ENCODE peak calls at places on chromosome 21, in four cellular contexts. One of them, this sample, is unnamed.

GRCh38 chr21:46195595-46196195 is 11.4 kb upstream of the SPATC1L start:
- DNase-seq in activated CD4-positive, alpha-beta T cell treated with anti-CD3 and anti-CD28 coated beads for 4 hours: no peak
- DNase-seq in HCEC 1CT: no peak
- DNase-seq in MV-4-11: no peak
- DNase-seq in this sample: no peak

GRCh38 chr21:37450385-37451044 is 83.9 kb downstream of the DYRK1A start:
- DNase-seq in activated CD4-positive, alpha-beta T cell treated with anti-CD3 and anti-CD28 coated beads for 4 hours: no peak
- DNase-seq in MV-4-11: no peak
- DNase-seq in HCEC 1CT: peak; percentile 67
- DNase-seq in this sample: no peak

GRCh38 chr21:29080454-29080930 is 7.0 kb upstream of the CCT8 start:
- DNase-seq in MV-4-11: peak; percentile 43
- DNase-seq in activated CD4-positive, alpha-beta T cell treated with anti-CD3 and anti-CD28 coated beads for 4 hours: no peak
- DNase-seq in HCEC 1CT: no peak
- DNase-seq in this sample: no peak

GRCh38 chr21:31732891-31733520 is 1.1 kb upstream of the SCAF4 start:
- DNase-seq in MV-4-11: no peak
- DNase-seq in activated CD4-positive, alpha-beta T cell treated with anti-CD3 and anti-CD28 coated beads for 4 hours: peak; percentile 4
- DNase-seq in HCEC 1CT: peak; percentile 23
- DNase-seq in this sample: no peak

GRCh38 chr21:40681164-40681859 is 165.6 kb downstream of the DSCAM start:
- DNase-seq in HCEC 1CT: no peak
- DNase-seq in activated CD4-positive, alpha-beta T cell treated with anti-CD3 and anti-CD28 coated beads for 4 hours: no peak
- DNase-seq in MV-4-11: no peak
- DNase-seq in this sample: no peak

GRCh38 chr21:28338906-28339305 is 653.8 kb downstream of the LTN1 start:
- DNase-seq in activated CD4-positive, alpha-beta T cell treated with anti-CD3 and anti-CD28 coated beads for 4 hours: no peak
- DNase-seq in MV-4-11: no peak
- DNase-seq in HCEC 1CT: no peak
- DNase-seq in this sample: no peak

GRCh38 chr21:45991606-45992301 is 10.2 kb downstream of the COL6A1 start:
- DNase-seq in HCEC 1CT: no peak
- DNase-seq in activated CD4-positive, alpha-beta T cell treated with anti-CD3 and anti-CD28 coated beads for 4 hours: no peak
- DNase-seq in MV-4-11: no peak
- DNase-seq in this sample: no peak

GRCh38 chr21:23398726-23399125 is 2208.6 kb downstream of the MRPL39 start:
- DNase-seq in MV-4-11: no peak
- DNase-seq in activated CD4-positive, alpha-beta T cell treated with anti-CD3 and anti-CD28 coated beads for 4 hours: no peak
- DNase-seq in HCEC 1CT: no peak
- DNase-seq in this sample: no peak

GRCh38 chr21:46002841-46003574 is 21.4 kb downstream of the COL6A1 start:
- DNase-seq in activated CD4-positive, alpha-beta T cell treated with anti-CD3 and anti-CD28 coated beads for 4 hours: no peak
- DNase-seq in MV-4-11: no peak
- DNase-seq in HCEC 1CT: no peak
- DNase-seq in this sample: no peak

GRCh38 chr21:25638634-25639166 is 358 bp upstream of the JAM2 start:
- DNase-seq in MV-4-11: peak; percentile 19
- DNase-seq in HCEC 1CT: peak; percentile 35
- DNase-seq in activated CD4-positive, alpha-beta T cell treated with anti-CD3 and anti-CD28 coated beads for 4 hours: no peak
- DNase-seq in this sample: no peak

GRCh38 chr21:44578371-44579055 is 1.9 kb downstream of the KRTAP10-5 start:
- DNase-seq in activated CD4-positive, alpha-beta T cell treated with anti-CD3 and anti-CD28 coated beads for 4 hours: no peak
- DNase-seq in HCEC 1CT: no peak
- DNase-seq in MV-4-11: no peak
- DNase-seq in this sample: no peak

GRCh38 chr21:45818276-45818903 is 163.2 kb upstream of the COL6A1 start:
- DNase-seq in MV-4-11: peak; percentile 92
- DNase-seq in activated CD4-positive, alpha-beta T cell treated with anti-CD3 and anti-CD28 coated beads for 4 hours: no peak
- DNase-seq in HCEC 1CT: peak; percentile 89
- DNase-seq in this sample: no peak

GRCh38 chr21:46099476-46099875 is 1.6 kb downstream of the COL6A2 start:
- DNase-seq in MV-4-11: no peak
- DNase-seq in HCEC 1CT: peak; percentile 44
- DNase-seq in activated CD4-positive, alpha-beta T cell treated with anti-CD3 and anti-CD28 coated beads for 4 hours: no peak
- DNase-seq in this sample: no peak

GRCh38 chr21:37986751-37987399 is 70.6 kb upstream of the KCNJ6 start:
- DNase-seq in activated CD4-positive, alpha-beta T cell treated with anti-CD3 and anti-CD28 coated beads for 4 hours: no peak
- DNase-seq in HCEC 1CT: no peak
- DNase-seq in MV-4-11: no peak
- DNase-seq in this sample: peak; percentile 97